ENCODE peak calls at places on chromosomes 2 and 18, in eight cellular contexts. One of them, this sample, is unnamed.

GRCh38 chr2:225207471-225207870 is 165.2 kb upstream of the DOCK10 start:
- DNase-seq in thoracic aorta: no peak
- DNase-seq in epithelial cell of esophagus: no peak
- DNase-seq in foreskin fibroblast: no peak
- DNase-seq in astrocyte: no peak
- DNase-seq in neural progenitor cell: no peak
- DNase-seq in HL-60: no peak
- DNase-seq in stomach: no peak
- DNase-seq in this sample: no peak

GRCh38 chr2:168183308-168183997 is 63.9 kb downstream of the STK39 start:
- DNase-seq in neural progenitor cell: no peak
- DNase-seq in HL-60: no peak
- DNase-seq in foreskin fibroblast: no peak
- DNase-seq in astrocyte: no peak
- DNase-seq in thoracic aorta: no peak
- DNase-seq in stomach: peak; percentile 37
- DNase-seq in epithelial cell of esophagus: no peak
- DNase-seq in this sample: no peak

GRCh38 chr2:120669121-120669952 is 66.3 kb upstream of the GLI2 start:
- DNase-seq in astrocyte: peak; percentile 54
- DNase-seq in thoracic aorta: no peak
- DNase-seq in epithelial cell of esophagus: peak; percentile 19
- DNase-seq in neural progenitor cell: peak; percentile 73
- DNase-seq in stomach: peak; percentile 26
- DNase-seq in HL-60: no peak
- DNase-seq in foreskin fibroblast: peak; percentile 31
- DNase-seq in this sample: peak; percentile 12

GRCh38 chr2:66538291-66538690 is 103.4 kb downstream of the MEIS1 start:
- DNase-seq in thoracic aorta: no peak
- DNase-seq in astrocyte: peak; percentile 61
- DNase-seq in epithelial cell of esophagus: no peak
- DNase-seq in stomach: no peak
- DNase-seq in foreskin fibroblast: peak; percentile 23
- DNase-seq in neural progenitor cell: no peak
- DNase-seq in HL-60: no peak
- DNase-seq in this sample: no peak

GRCh38 chr2:108377815-108378630 is at the start of gene SULT1C4:
- DNase-seq in astrocyte: no peak
- DNase-seq in epithelial cell of esophagus: no peak
- DNase-seq in neural progenitor cell: peak; percentile 76
- DNase-seq in stomach: no peak
- DNase-seq in thoracic aorta: no peak
- DNase-seq in HL-60: no peak
- DNase-seq in foreskin fibroblast: no peak
- DNase-seq in this sample: no peak

GRCh38 chr2:186099772-186100171 is 361.2 kb downstream of the FSIP2 start:
- DNase-seq in stomach: no peak
- DNase-seq in epithelial cell of esophagus: no peak
- DNase-seq in thoracic aorta: no peak
- DNase-seq in neural progenitor cell: no peak
- DNase-seq in foreskin fibroblast: no peak
- DNase-seq in astrocyte: peak; percentile 3
- DNase-seq in HL-60: no peak
- DNase-seq in this sample: no peak

GRCh38 chr2:166147883-166148282 is 20.1 kb upstream of the SCN1A start:
- DNase-seq in stomach: no peak
- DNase-seq in astrocyte: no peak
- DNase-seq in foreskin fibroblast: no peak
- DNase-seq in neural progenitor cell: no peak
- DNase-seq in HL-60: no peak
- DNase-seq in epithelial cell of esophagus: no peak
- DNase-seq in thoracic aorta: no peak
- DNase-seq in this sample: no peak

GRCh38 chr18:11052800-11053199 is 96.6 kb downstream of the PIEZO2 start:
- DNase-seq in thoracic aorta: no peak
- DNase-seq in astrocyte: peak; percentile 34
- DNase-seq in stomach: no peak
- DNase-seq in neural progenitor cell: no peak
- DNase-seq in epithelial cell of esophagus: no peak
- DNase-seq in foreskin fibroblast: no peak
- DNase-seq in HL-60: no peak
- DNase-seq in this sample: no peak

GRCh38 chr18:21489119-21489750 is 111.3 kb downstream of the ESCO1 start:
- DNase-seq in thoracic aorta: no peak
- DNase-seq in neural progenitor cell: peak; percentile 61
- DNase-seq in foreskin fibroblast: peak; percentile 32
- DNase-seq in HL-60: peak; percentile 60
- DNase-seq in epithelial cell of esophagus: peak; percentile 74
- DNase-seq in stomach: peak; percentile 45
- DNase-seq in astrocyte: peak; percentile 12
- DNase-seq in this sample: peak; percentile 55

GRCh38 chr2:64841462-64841861 is 147.7 kb upstream of the SLC1A4 start:
- DNase-seq in astrocyte: no peak
- DNase-seq in neural progenitor cell: no peak
- DNase-seq in stomach: no peak
- DNase-seq in HL-60: peak; percentile 81
- DNase-seq in epithelial cell of esophagus: no peak
- DNase-seq in foreskin fibroblast: no peak
- DNase-seq in thoracic aorta: no peak
- DNase-seq in this sample: no peak

GRCh38 chr18:79876497-79876896 is 75.0 kb downstream of the SLC66A2 start:
- DNase-seq in foreskin fibroblast: no peak
- DNase-seq in epithelial cell of esophagus: no peak
- DNase-seq in astrocyte: no peak
- DNase-seq in neural progenitor cell: no peak
- DNase-seq in thoracic aorta: no peak
- DNase-seq in HL-60: no peak
- DNase-seq in stomach: no peak
- DNase-seq in this sample: no peak

GRCh38 chr2:215363039-215363438 is 51.2 kb downstream of the ATIC start:
- DNase-seq in stomach: no peak
- DNase-seq in thoracic aorta: no peak
- DNase-seq in HL-60: no peak
- DNase-seq in neural progenitor cell: no peak
- DNase-seq in epithelial cell of esophagus: no peak
- DNase-seq in foreskin fibroblast: peak; percentile 1
- DNase-seq in astrocyte: no peak
- DNase-seq in this sample: no peak

GRCh38 chr2:37809931-37810570 is 115.0 kb upstream of the RMDN2 start:
- DNase-seq in astrocyte: no peak
- DNase-seq in neural progenitor cell: no peak
- DNase-seq in epithelial cell of esophagus: no peak
- DNase-seq in thoracic aorta: no peak
- DNase-seq in foreskin fibroblast: no peak
- DNase-seq in HL-60: no peak
- DNase-seq in stomach: no peak
- DNase-seq in this sample: no peak

GRCh38 chr2:37809525-37809924 is 115.6 kb upstream of the RMDN2 start:
- DNase-seq in thoracic aorta: no peak
- DNase-seq in astrocyte: no peak
- DNase-seq in foreskin fibroblast: no peak
- DNase-seq in epithelial cell of esophagus: peak; percentile 59
- DNase-seq in stomach: peak; percentile 34
- DNase-seq in neural progenitor cell: peak; percentile 9
- DNase-seq in HL-60: no peak
- DNase-seq in this sample: no peak

GRCh38 chr2:37812941-37813730 is 112.0 kb upstream of the RMDN2 start:
- DNase-seq in neural progenitor cell: no peak
- DNase-seq in foreskin fibroblast: no peak
- DNase-seq in thoracic aorta: no peak
- DNase-seq in epithelial cell of esophagus: no peak
- DNase-seq in astrocyte: no peak
- DNase-seq in HL-60: no peak
- DNase-seq in stomach: no peak
- DNase-seq in this sample: no peak

GRCh38 chr2:37816036-37816435 is 109.1 kb upstream of the RMDN2 start:
- DNase-seq in neural progenitor cell: no peak
- DNase-seq in epithelial cell of esophagus: no peak
- DNase-seq in thoracic aorta: no peak
- DNase-seq in foreskin fibroblast: no peak
- DNase-seq in astrocyte: no peak
- DNase-seq in HL-60: no peak
- DNase-seq in stomach: no peak
- DNase-seq in this sample: no peak

GRCh38 chr2:37812414-37812813 is 112.7 kb upstream of the RMDN2 start:
- DNase-seq in foreskin fibroblast: no peak
- DNase-seq in neural progenitor cell: no peak
- DNase-seq in epithelial cell of esophagus: no peak
- DNase-seq in HL-60: no peak
- DNase-seq in stomach: no peak
- DNase-seq in thoracic aorta: no peak
- DNase-seq in astrocyte: no peak
- DNase-seq in this sample: no peak
- TF ChIP-seq CTCF in foreskin fibroblast: peak; percentile 20
- TF ChIP-seq CTCF in neural progenitor cell: no peak
- TF ChIP-seq CTCF in epithelial cell of esophagus: peak; percentile 17
- TF ChIP-seq CTCF in HL-60: no peak
- TF ChIP-seq CTCF in stomach: no peak
- TF ChIP-seq CTCF in thoracic aorta: no peak
- TF ChIP-seq CTCF in astrocyte: no peak
- TF ChIP-seq CTCF in this sample: no peak

GRCh38 chr18:22709288-22710060 is 223.7 kb upstream of the RBBP8 start:
- DNase-seq in astrocyte: peak; percentile 82
- DNase-seq in epithelial cell of esophagus: no peak
- DNase-seq in HL-60: no peak
- DNase-seq in foreskin fibroblast: no peak
- DNase-seq in neural progenitor cell: no peak
- DNase-seq in stomach: no peak
- DNase-seq in thoracic aorta: no peak
- DNase-seq in this sample: no peak

GRCh38 chr18:22705328-22705727 is 227.8 kb upstream of the RBBP8 start:
- DNase-seq in HL-60: no peak
- DNase-seq in thoracic aorta: no peak
- DNase-seq in neural progenitor cell: no peak
- DNase-seq in stomach: no peak
- DNase-seq in epithelial cell of esophagus: peak; percentile 90
- DNase-seq in foreskin fibroblast: peak; percentile 37
- DNase-seq in astrocyte: peak; percentile 85
- DNase-seq in this sample: no peak

GRCh38 chr18:22711381-22711717 is 221.8 kb upstream of the RBBP8 start:
- DNase-seq in thoracic aorta: no peak
- DNase-seq in foreskin fibroblast: no peak
- DNase-seq in stomach: no peak
- DNase-seq in astrocyte: peak; percentile 84
- DNase-seq in epithelial cell of esophagus: peak; percentile 86
- DNase-seq in neural progenitor cell: no peak
- DNase-seq in HL-60: no peak
- DNase-seq in this sample: no peak

GRCh38 chr18:22713511-22713910 is 219.6 kb upstream of the RBBP8 start:
- DNase-seq in astrocyte: peak; percentile 49
- DNase-seq in epithelial cell of esophagus: no peak
- DNase-seq in neural progenitor cell: no peak
- DNase-seq in HL-60: no peak
- DNase-seq in thoracic aorta: no peak
- DNase-seq in foreskin fibroblast: no peak
- DNase-seq in stomach: no peak
- DNase-seq in this sample: no peak

DNA sequence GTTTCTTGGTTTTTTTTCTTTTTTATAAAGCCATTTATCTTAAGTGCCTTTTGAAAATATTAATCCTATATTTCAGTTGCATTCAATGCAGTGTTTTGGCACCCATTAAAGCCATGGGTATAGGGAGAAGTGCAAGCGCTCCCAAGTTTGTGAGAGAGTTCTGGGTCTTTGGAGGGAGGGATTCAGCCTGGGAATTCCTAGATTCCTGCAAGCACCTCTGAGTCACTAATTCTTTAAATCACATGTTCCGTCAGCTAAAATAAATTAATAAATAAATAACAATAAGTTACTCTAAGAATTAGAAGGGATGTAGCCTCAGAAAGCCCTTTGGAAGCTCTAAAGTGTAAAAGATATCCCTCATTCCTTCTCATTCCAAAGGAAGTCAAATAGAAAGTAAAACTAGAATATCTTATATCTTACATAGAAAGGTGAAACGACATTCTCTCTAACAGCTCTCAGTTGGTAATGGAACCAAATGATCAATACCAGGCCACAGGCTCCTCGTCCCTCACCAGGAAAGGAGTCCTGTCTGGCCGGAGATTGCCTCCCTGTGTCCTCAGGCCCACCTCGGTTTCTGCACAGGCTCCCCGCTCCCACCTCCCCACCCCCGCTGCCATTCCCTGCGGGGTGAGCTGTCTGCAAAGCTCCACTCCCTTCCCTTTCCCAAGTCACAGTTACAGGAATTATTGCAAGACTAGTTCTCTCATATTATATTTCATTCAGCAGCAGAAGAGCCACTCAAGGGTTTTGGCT is 222.3 kb upstream of the RBBP8 start:
- DNase-seq in HL-60: no peak
- DNase-seq in neural progenitor cell: peak; percentile 25
- DNase-seq in epithelial cell of esophagus: peak; percentile 88
- DNase-seq in foreskin fibroblast: no peak
- DNase-seq in stomach: peak; percentile 35
- DNase-seq in astrocyte: peak; percentile 50
- DNase-seq in thoracic aorta: peak; percentile 23
- DNase-seq in this sample: no peak
- H3K4me3 ChIP-seq in HL-60: no peak overlapping the region
- H3K4me3 ChIP-seq in neural progenitor cell: no peak overlapping the region
- H3K4me3 ChIP-seq in epithelial cell of esophagus: peak overlapping the region; percentile 31
- H3K4me3 ChIP-seq in foreskin fibroblast: peak overlapping the region; percentile 24
- H3K4me3 ChIP-seq in stomach: peak overlapping the region; percentile 42
- H3K4me3 ChIP-seq in astrocyte: peak overlapping the region; percentile 48
- H3K4me3 ChIP-seq in thoracic aorta: peak overlapping the region; percentile 77
- H3K4me3 ChIP-seq in this sample: no peak overlapping the region

GRCh38 chr18:26192233-26192632 is 34.0 kb upstream of the TAF4B start:
- DNase-seq in epithelial cell of esophagus: no peak
- DNase-seq in stomach: no peak
- DNase-seq in astrocyte: no peak
- DNase-seq in foreskin fibroblast: no peak
- DNase-seq in neural progenitor cell: no peak
- DNase-seq in HL-60: no peak
- DNase-seq in thoracic aorta: no peak
- DNase-seq in this sample: no peak
- TF ChIP-seq CTCF in epithelial cell of esophagus: no peak
- TF ChIP-seq CTCF in stomach: no peak
- TF ChIP-seq CTCF in astrocyte: no peak
- TF ChIP-seq CTCF in foreskin fibroblast: no peak
- TF ChIP-seq CTCF in neural progenitor cell: no peak
- TF ChIP-seq CTCF in HL-60: no peak
- TF ChIP-seq CTCF in thoracic aorta: no peak
- TF ChIP-seq CTCF in this sample: no peak

DNA sequence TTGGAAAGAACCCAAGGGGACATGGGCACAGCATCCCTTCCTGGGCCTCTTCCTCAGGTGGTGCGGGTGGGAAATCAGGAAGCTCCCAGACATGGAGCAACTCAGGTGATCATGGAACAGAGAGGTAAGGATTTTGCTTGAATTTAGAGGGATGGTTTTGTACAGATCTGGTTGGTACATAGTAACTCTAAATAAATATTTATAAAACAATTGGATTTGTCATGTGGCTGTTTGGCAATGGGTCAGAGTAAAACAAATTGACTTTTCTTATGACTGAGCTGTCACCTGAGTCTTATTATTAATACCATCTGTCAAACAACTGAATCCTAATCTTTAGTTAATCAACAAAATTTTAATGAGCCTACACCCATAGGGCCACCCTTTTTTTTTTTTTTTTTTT is 19.4 kb upstream of the TMEM178A start:
- DNase-seq in foreskin fibroblast: no peak
- DNase-seq in stomach: no peak
- DNase-seq in neural progenitor cell: no peak
- DNase-seq in epithelial cell of esophagus: no peak
- DNase-seq in astrocyte: no peak
- DNase-seq in HL-60: no peak
- DNase-seq in thoracic aorta: no peak
- DNase-seq in this sample: no peak
- H3K4me3 ChIP-seq in foreskin fibroblast: no peak overlapping the region
- H3K4me3 ChIP-seq in stomach: no peak overlapping the region
- H3K4me3 ChIP-seq in neural progenitor cell: no peak overlapping the region
- H3K4me3 ChIP-seq in epithelial cell of esophagus: no peak overlapping the region
- H3K4me3 ChIP-seq in astrocyte: no peak overlapping the region
- H3K4me3 ChIP-seq in HL-60: no peak overlapping the region
- H3K4me3 ChIP-seq in thoracic aorta: no peak overlapping the region
- H3K4me3 ChIP-seq in this sample: no peak overlapping the region